ENCODE peak calls at places on chromosomes 12 and 14, in nine cellular contexts. B is dorsolateral prefrontal cortex, X is GM12865, V is fibroblast of mammary gland, P is heart right ventricle, H is GM23338, W is pancreas, N is adrenal gland, M is endothelial cell of umbilical vein. A is an unnamed sample.

GRCh38 chr14:100144996-100145646 is 14.3 kb downstream of the DEGS2 start:
- DNase-seq in N (no peak), V (no peak), B (no peak), H (no peak), P (no peak), X (no peak), W (no peak), M (no peak), A (no peak)

GRCh38 chr14:79584679-79585078 is 626.6 kb downstream of the DIO2 start:
- DNase-seq in M (peak), B (no peak), V (peak), X (no peak), P (no peak), H (no peak), W (no peak), N (no peak), A (no peak)

GRCh38 chr14:104690266-104690711 is 871 bp downstream of the INF2 start:
- DNase-seq in W (no peak), N (no peak), V (no peak), X (no peak), M (no peak), B (no peak), H (no peak), P (peak), A (no peak)

GRCh38 chr14:29463727-29464370 is 463.8 kb downstream of the PRKD1 start:
- DNase-seq in V (peak), W (no peak), P (no peak), B (no peak), N (no peak), X (no peak), M (no peak), H (peak), A (no peak)

GRCh38 chr12:93766802-93767523 is 89.8 kb downstream of the CRADD start:
- DNase-seq in X (peak), N (peak), W (no peak), B (no peak), V (peak), P (no peak), M (peak), H (peak), A (peak)

GRCh38 chr12:26452511-26452910 is 257.1 kb downstream of the SSPN start:
- DNase-seq in V (no peak), X (no peak), M (peak), B (no peak), N (no peak), W (no peak), P (no peak), H (no peak), A (no peak)

GRCh38 chr14:90632868-90633267 is 183.4 kb downstream of the TTC7B start:
- DNase-seq in B (no peak), H (no peak), N (no peak), W (no peak), M (no peak), V (no peak), X (no peak), P (no peak), A (no peak)

GRCh38 chr14:55317907-55318306 is 46.7 kb downstream of the FBXO34 start:
- DNase-seq in H (no peak), X (no peak), P (no peak), N (no peak), B (no peak), M (no peak), V (no peak), W (no peak), A (no peak)

GRCh38 chr14:63632932-63633514 is 8.6 kb downstream of the WDR89 start:
- DNase-seq in X (peak), H (peak), M (peak), N (no peak), W (no peak), B (no peak), V (peak), P (no peak), A (no peak)

GRCh38 chr12:71069317-71069716 is 88.5 kb downstream of the TSPAN8 start:
- DNase-seq in W (no peak), H (no peak), P (no peak), M (no peak), V (peak), N (no peak), B (no peak), X (no peak), A (no peak)

GRCh38 chr12:25119020-25119419 is 75.9 kb downstream of the DNAI7 start:
- DNase-seq in M (no peak), H (peak), N (no peak), B (no peak), X (peak), V (no peak), W (no peak), P (no peak), A (no peak)
- TF ChIP-seq CTCF in M (no peak), H (peak), N (no peak), B (no peak), X (peak), V (peak), W (no peak), P (no peak), A (peak)

DNA sequence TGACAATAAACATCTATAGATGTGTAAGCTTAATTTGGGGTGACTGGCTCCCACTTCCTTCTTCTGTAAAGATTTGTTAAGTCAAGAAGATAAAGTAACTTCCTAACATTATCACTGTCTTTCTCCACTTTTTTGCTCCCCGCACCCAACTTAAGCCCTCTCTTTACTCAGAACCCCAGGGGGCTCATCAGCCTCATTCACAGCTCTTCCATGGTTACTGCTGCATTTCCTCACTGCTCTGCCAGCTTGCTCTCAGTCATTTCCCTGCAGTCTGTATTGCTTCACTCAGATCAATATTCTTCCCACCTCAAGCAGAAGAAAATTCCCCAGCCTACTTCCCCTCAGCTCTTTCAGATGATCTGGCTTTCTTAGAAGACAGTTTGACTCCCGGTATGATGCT is 102.0 kb downstream of the PIK3C2G start:
- DNase-seq in X (no peak), P (no peak), B (no peak), H (peak), M (no peak), W (no peak), V (no peak), N (no peak), A (no peak)
- H3K4me3 ChIP-seq in X (no peak), P (no peak), B (no peak), H (no peak), M (no peak), W (no peak), V (no peak), N (no peak), A (no peak)

DNA sequence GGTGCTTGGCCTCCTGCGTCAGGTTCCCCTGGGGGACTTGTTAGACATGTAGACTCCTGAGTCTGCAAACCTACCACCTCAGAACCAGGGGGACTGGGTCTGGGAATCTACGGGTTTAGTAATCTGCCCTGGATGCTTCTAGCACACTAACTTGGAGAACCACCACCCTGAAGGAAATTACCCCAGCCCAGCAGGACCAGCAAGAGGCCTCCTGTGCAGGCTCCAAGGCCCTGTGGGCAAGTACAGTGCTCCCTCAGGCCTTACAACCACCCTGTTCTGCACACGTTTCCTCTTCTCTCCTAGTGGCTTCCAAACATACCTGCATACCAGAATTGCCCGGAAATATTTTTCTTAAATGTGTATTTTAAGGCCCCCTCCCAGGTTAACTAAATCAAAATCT is 423.0 kb downstream of the FUT8 start:
- DNase-seq in M (no peak), W (no peak), X (no peak), N (no peak), H (no peak), P (no peak), B (no peak), V (no peak), A (no peak)
- TF ChIP-seq CTCF in M (no peak), W (no peak), X (no peak), N (no peak), H (no peak), P (no peak), B (no peak), V (no peak), A (no peak)

GRCh38 chr14:77376771-77377501 is at the start of the genes SAMD15 and TMED8:
- DNase-seq in W (peak), P (peak), N (peak), V (peak), B (peak), X (peak), H (peak), M (peak), A (peak)

GRCh38 chr14:77377502-77377844 is 294 bp downstream of the SAMD15 start:
- DNase-seq in M (no peak), N (no peak), W (no peak), X (no peak), H (peak), P (no peak), B (no peak), V (no peak), A (no peak)

GRCh38 chr14:77375973-77376372 is 921 bp downstream of the TMED8 start:
- DNase-seq in N (no peak), P (no peak), H (no peak), W (no peak), M (no peak), X (peak), B (no peak), V (no peak), A (no peak)

GRCh38 chr14:77376380-77376770 is 519 bp downstream of the TMED8 start:
- DNase-seq in V (no peak), X (peak), N (peak), W (no peak), P (no peak), M (peak), H (peak), B (peak), A (no peak)

GRCh38 chr14:77375164-77375950 is 1.5 kb downstream of the TMED8 start:
- DNase-seq in M (no peak), W (no peak), N (no peak), H (no peak), X (peak), P (no peak), V (no peak), B (no peak), A (no peak)
- H3K4me3 ChIP-seq in M (peak), W (no peak), N (peak), H (peak), X (peak), P (no peak), V (peak), B (peak), A (no peak)

GRCh38 chr12:120254809-120255208 is 10.7 kb downstream of the PXN start:
- DNase-seq in M (peak), W (no peak), P (no peak), X (no peak), B (no peak), V (no peak), H (peak), N (no peak), A (no peak)
- TF ChIP-seq CTCF in M (peak), W (no peak), P (peak), X (no peak), B (no peak), V (no peak), H (peak), N (no peak), A (no peak)

GRCh38 chr12:95830335-95831089 is 28.2 kb upstream of the SNRPF start:
- DNase-seq in N (no peak), B (no peak), M (no peak), W (no peak), V (no peak), H (no peak), P (no peak), X (no peak), A (no peak)

GRCh38 chr12:95834572-95834971 is 24.2 kb upstream of the SNRPF start:
- DNase-seq in W (no peak), M (no peak), B (no peak), V (no peak), P (no peak), X (no peak), N (no peak), H (no peak), A (no peak)

GRCh38 chr12:95829395-95829794 is 29.4 kb upstream of the SNRPF start:
- DNase-seq in B (no peak), M (peak), N (no peak), V (no peak), W (no peak), X (no peak), P (no peak), H (no peak), A (peak)
- H3K4me3 ChIP-seq in B (no peak), M (peak), N (no peak), V (no peak), W (no peak), X (no peak), P (no peak), H (no peak), A (no peak)

DNA sequence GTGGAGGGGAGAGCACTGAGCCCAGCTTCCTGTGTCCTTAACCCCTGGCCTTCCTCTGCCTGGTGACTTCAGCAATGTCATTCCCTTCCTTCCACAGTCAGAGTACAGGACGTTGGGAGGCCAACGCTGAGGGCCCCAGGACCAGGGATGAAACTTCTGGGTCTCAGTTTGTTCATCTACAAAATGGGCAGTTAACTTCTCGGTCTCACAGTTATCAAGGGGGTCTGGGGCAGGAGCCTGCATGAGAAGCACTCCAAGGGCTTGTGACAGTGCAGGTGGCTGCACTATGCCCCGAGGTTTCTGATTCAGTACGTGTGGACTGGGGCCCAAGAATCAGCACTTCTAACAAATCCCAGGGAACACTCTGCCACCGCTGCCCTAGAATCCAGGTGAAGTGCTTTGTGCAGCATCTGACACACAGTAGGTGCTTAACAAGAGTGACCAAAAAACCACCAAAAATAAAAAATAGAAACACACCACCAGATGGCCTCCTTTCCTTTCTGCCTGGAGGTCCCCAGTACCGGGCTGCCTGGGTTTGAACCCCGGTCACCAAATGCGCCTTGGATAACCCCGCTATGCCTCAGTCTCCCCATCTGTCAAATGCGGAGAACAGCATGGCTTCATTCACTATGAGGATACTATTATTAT is 80.4 kb downstream of the RFLNA start:
- DNase-seq in M (no peak), H (no peak), V (no peak), P (no peak), X (no peak), N (no peak), B (no peak), W (no peak), A (no peak)
- TF ChIP-seq CTCF in M (no peak), H (peak), V (peak), P (no peak), X (no peak), N (no peak), B (peak), W (no peak), A (no peak)

GRCh38 chr12:76155157-76155556 is 70.7 kb upstream of the NAP1L1 start:
- DNase-seq in M (no peak), X (no peak), H (no peak), B (no peak), N (no peak), W (no peak), P (no peak), V (no peak), A (no peak)

GRCh38 chr12:76156314-76156713 is 71.8 kb upstream of the NAP1L1 start:
- DNase-seq in X (no peak), M (no peak), H (no peak), W (no peak), N (no peak), V (no peak), B (no peak), P (no peak), A (no peak)

GRCh38 chr12:76153616-76154015 is 69.1 kb upstream of the NAP1L1 start:
- DNase-seq in V (no peak), M (no peak), X (peak), P (no peak), B (no peak), W (no peak), N (no peak), H (no peak), A (no peak)

DNA sequence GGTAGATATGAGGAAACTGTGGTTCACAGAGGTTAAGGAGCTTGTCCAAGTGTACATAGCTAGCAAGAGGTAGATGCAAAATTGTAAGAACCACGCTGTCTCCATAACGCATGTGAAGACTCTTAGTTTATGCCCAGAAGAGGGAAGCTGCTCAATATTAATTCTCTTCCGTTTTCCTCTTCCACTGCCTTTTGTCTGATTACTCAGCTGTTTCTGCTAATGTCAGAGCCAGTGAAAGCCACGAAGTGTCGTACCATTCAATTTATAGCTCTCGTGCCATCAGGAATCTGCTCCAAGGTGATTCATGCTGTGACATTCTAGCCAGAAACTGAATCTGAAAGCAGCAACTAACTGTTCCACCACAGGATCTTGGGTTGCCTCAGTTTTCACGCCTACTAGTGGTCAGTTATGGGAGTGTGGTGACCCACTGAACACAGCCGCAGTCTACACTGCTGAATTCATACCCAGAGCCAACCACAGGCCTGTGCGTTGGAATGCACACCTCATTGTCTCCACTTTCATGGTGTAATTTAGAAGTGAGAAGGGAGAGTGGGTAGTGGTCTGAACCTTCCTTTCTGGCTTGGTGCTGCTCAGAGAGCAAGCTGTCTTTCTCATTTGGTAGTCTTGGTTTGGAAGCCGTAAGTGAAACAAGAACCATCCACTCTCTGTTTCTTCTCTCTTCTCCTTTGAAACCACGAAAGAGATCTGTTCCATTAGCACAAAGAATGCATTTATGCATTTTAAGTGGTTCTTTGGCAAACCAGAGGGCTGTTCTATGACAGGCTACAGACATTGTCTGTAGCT is 74.2 kb upstream of the NAP1L1 start:
- DNase-seq in N (peak), H (peak), V (peak), X (peak), P (no peak), M (peak), B (peak), W (peak), A (no peak)
- H3K4me3 ChIP-seq in N (peak), H (no peak), V (no peak), X (peak), P (no peak), M (no peak), B (no peak), W (no peak), A (no peak)

GRCh38 chr12:21607701-21608100 is 3.1 kb upstream of the GYS2 start:
- DNase-seq in X (no peak), H (peak), V (peak), P (no peak), M (peak), B (no peak), N (no peak), W (no peak), A (no peak)
- TF ChIP-seq CTCF in X (no peak), H (peak), V (peak), P (peak), M (no peak), B (peak), N (peak), W (no peak), A (peak)

DNA sequence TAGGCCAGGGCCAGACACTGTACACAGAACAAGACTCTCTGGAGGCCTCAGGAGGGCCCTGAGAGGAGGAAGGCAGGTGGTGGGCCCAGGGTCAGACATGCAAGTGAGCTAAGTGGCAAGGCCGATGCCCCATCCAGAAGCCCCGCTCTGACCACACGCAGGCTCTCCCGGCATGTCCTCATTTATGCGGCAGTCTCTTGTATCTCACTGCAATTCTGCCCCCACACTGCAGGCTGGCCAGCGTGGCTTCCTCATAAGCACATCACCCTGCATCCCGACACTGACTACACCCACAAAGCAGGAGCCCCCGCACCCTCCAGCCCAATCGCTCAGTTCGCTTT is 17.5 kb downstream of the SSH1 start:
- DNase-seq in N (no peak), B (peak), W (no peak), M (no peak), X (no peak), H (no peak), V (peak), P (no peak), A (no peak)
- H3K4me3 ChIP-seq in N (no peak), B (no peak), W (no peak), M (no peak), X (no peak), H (no peak), V (no peak), P (no peak), A (no peak)

A was measured in LNCaP clone FGC.